ENCODE peak calls at places on chromosomes 1 and 21, in four cellular contexts. J is MM.1S, R is OCI-LY7, L is SK-N-SH. A is an unnamed sample.
A peak's percentile ranks its signal among the peaks of the same experiment; 100 is the strongest.

GRCh38 chr1:91190996-91191395 is 169.2 kb upstream of the ZNF644 start:
- DNase-seq in L (no peak), R (no peak), J (no peak), A (no peak)

GRCh38 chr1:13828454-13829151 is 128.6 kb downstream of the PRDM2 start:
- DNase-seq in J (peak; percentile 81), L (peak; percentile 67), R (peak; percentile 69), A (peak; percentile 50)

GRCh38 chr1:206863266-206863665 is 2.2 kb upstream of the IL20 start:
- DNase-seq in R (no peak), J (no peak), L (no peak), A (no peak)

GRCh38 chr1:178928985-178929384 is 58.1 kb upstream of the ANGPTL1 start:
- DNase-seq in J (no peak), R (no peak), L (no peak), A (no peak)

GRCh38 chr1:14334336-14335176 is 263.9 kb upstream of the KAZN start:
- DNase-seq in L (no peak), R (peak; percentile 74), J (peak; percentile 14), A (no peak)

GRCh38 chr1:225765982-225766674 is 11.5 kb upstream of the SRP9 start:
- DNase-seq in L (no peak), J (no peak), R (no peak), A (no peak)

GRCh38 chr1:175481126-175482071 is 262.0 kb downstream of the TNR start:
- DNase-seq in R (peak; percentile 43), L (no peak), J (peak; percentile 54), A (no peak)

GRCh38 chr1:217344712-217345111 is 286.2 kb downstream of the GPATCH2 start:
- DNase-seq in R (no peak), L (no peak), J (no peak), A (no peak)

GRCh38 chr1:100566300-100566699 is 28.4 kb downstream of the GPR88 start:
- DNase-seq in R (no peak), J (no peak), L (no peak), A (no peak)

GRCh38 chr1:205248793-205249601 is 21.3 kb downstream of the TMCC2 start:
- DNase-seq in J (no peak), R (no peak), L (peak; percentile 58), A (no peak)

GRCh38 chr1:89907669-89908293 is 86.9 kb downstream of the LRRC8D start:
- DNase-seq in R (no peak), L (no peak), J (no peak), A (peak; percentile 85)

GRCh38 chr1:108692724-108693655 is 880 bp downstream of the PRPF38B start:
- DNase-seq in R (peak; percentile 87), J (peak; percentile 64), L (peak; percentile 61), A (peak; percentile 14)

GRCh38 chr1:91750398-91750996 is 135.5 kb downstream of the TGFBR3 start:
- DNase-seq in R (no peak), J (no peak), L (no peak), A (no peak)

GRCh38 chr1:210328032-210328745 is 513 bp upstream of the HHAT start:
- DNase-seq in J (no peak), L (peak; percentile 49), R (no peak), A (no peak)

GRCh38 chr1:200896571-200897187 is 2.0 kb downstream of the INAVA start:
- DNase-seq in R (no peak), L (no peak), J (no peak), A (peak; percentile 85)

GRCh38 chr1:12053752-12054548 is 9.2 kb upstream of the TNFRSF8 start:
- DNase-seq in R (no peak), J (no peak), L (no peak), A (no peak)

GRCh38 chr1:152622803-152623202 is at the start of gene LCE3A:
- DNase-seq in L (no peak), R (no peak), J (peak; percentile 83), A (no peak)

GRCh38 chr1:7561331-7561921 is 209.7 kb upstream of the VAMP3 start:
- DNase-seq in R (no peak), J (no peak), L (peak; percentile 69), A (peak; percentile 20)

GRCh38 chr1:28110555-28110954 is 22.1 kb upstream of the EYA3 start:
- DNase-seq in J (no peak), L (no peak), R (no peak), A (no peak)

GRCh38 chr1:230277201-230277771 is 148.8 kb downstream of the PGBD5 start:
- DNase-seq in R (peak; percentile 73), L (no peak), J (no peak), A (no peak)

GRCh38 chr1:67570473-67571143 is 114.4 kb upstream of the GADD45A start:
- DNase-seq in J (no peak), R (no peak), L (no peak), A (peak; percentile 99)

GRCh38 chr21:23968008-23968407 is 1639.3 kb downstream of the MRPL39 start:
- DNase-seq in J (no peak), R (no peak), L (no peak), A (no peak)

GRCh38 chr1:7576946-7577657 is 194.0 kb upstream of the VAMP3 start:
- DNase-seq in J (no peak), L (no peak), R (no peak), A (no peak)

GRCh38 chr1:76219589-76219914 is 145.0 kb downstream of the ST6GALNAC3 start:
- DNase-seq in J (no peak), R (no peak), L (no peak), A (no peak)

GRCh38 chr1:167492509-167492910 is 25.8 kb downstream of the CD247 start:
- DNase-seq in L (no peak), R (no peak), J (no peak), A (no peak)

DNA sequence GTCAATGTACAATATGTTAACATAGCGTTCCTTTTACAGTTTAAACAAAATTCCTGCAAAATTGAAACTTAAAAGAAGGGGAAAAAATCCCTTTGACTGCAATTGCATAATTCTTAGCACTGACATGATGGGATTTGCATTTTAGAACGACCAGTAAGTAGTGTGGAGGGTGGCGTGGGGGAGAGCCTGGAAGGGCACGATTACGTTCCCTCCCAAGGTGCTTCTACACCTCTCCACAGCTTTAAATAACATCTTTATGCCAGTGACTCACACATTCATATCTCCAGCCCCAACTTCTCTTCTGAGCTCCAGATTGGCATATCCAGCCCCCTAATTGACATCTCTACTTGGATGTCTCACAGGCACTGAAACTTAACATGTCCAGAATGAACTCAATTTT is 64.3 kb downstream of the OLFML3 start:
- DNase-seq in R (no peak), J (no peak), L (no peak), A (no peak)
- H3K9me2 ChIP-seq in R (no peaks in the 10 kb centered on the region), J (no peaks in the 10 kb centered on the region), L (no peaks in the 10 kb centered on the region), A (no peaks in the 10 kb centered on the region)

GRCh38 chr1:208461680-208462079 is 217.5 kb upstream of the PLXNA2 start:
- DNase-seq in L (no peak), R (no peak), J (peak; percentile 22), A (no peak)
- TF ChIP-seq CTCF in L (peak; percentile 46), R (peak; percentile 66), J (peak; percentile 32), A (peak; percentile 59)

DNA sequence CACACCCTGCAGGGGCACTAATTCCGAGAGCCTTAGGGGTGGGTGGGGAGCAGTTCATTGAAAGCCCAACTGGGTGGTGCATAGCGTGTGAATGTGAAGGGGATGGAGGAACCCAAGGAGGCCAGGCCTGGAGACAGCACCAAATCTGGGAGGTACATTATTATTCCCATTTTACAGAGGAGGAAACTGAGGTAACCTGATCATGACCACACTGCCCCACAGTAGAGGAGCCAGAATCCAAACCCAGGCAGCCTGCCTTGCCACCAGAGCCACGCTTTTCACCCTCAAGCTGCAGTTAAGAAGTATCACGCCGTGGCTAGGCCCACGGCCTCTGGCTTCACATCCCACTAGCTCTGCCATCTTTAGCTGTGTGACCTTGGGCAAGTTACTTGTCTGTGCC is 633 bp upstream of the BSND start:
- DNase-seq in R (no peak), J (no peak), L (no peak), A (no peak)
- H3K9me2 ChIP-seq in R (no peaks in the 10 kb centered on the region), J (no peaks in the 10 kb centered on the region), L (no peaks in the 10 kb centered on the region), A (no peaks in the 10 kb centered on the region)

DNA sequence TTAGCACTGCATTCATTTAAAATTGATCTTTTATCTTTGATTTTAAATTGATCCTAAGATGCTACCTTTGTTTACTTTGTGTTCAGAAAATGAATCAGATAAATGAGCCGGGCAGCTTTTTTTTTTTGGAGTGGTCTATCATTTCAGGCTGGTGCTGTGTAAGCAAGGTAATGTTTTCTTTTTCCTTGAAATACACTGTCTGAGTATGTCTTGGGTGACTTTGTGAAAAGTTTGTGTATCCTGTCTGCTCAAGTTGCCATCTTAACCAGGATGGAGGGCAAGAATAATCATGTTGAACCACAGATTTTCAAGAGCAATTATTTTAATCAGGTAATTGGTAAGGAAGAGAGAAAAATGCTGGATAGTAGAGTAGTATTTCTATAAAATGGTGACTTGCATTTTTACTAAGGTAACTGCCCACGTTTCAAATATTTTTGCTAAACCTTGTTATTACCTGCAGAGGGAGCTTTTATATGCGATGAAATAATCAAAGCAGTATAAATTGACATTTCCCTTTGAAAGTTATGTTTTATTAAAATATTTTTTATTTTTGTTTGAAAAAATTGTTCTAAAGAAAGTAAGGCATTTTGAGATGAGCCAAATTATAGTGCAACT is 11.1 kb downstream of the ADGRL2 start:
- DNase-seq in R (no peak), L (no peak), J (peak; percentile 22), A (no peak)
- TF ChIP-seq CTCF in R (peak; percentile 56), L (peak; percentile 59), J (peak; percentile 22), A (peak; percentile 57)

DNA sequence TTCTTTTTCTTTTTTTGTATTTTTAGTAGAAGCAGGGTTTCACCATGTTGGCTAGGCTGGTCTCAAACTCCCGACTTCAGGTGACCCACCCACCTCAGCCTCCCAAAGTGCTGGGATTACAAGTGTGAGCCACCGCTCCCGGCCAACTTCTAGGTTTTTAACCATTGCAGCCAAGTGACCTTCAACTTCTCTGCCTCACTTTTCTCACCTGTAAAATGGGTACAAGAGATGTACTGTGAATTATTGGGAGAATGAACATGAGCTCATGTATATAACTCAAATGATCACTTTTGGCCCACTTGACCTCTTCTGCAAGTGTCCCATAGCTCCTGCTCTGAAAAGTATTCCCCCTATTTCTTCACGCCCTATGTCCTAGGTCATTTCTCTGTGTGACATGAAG is 11.8 kb upstream of the RPL11 start:
- DNase-seq in L (no peak), J (no peak), R (no peak), A (no peak)
- H3K9me2 ChIP-seq in L (no peaks in the 10 kb centered on the region), J (no peaks in the 10 kb centered on the region), R (no peaks in the 10 kb centered on the region), A (no peaks in the 10 kb centered on the region)

GRCh38 chr1:2595812-2596529 is 9.4 kb downstream of the PRXL2B start:
- DNase-seq in J (no peak), L (peak; percentile 18), R (no peak), A (no peak)

GRCh38 chr1:2597441-2598328 is 11.1 kb downstream of the PRXL2B start:
- DNase-seq in L (no peak), R (no peak), J (no peak), A (no peak)

GRCh38 chr1:2595261-2595811 is 8.8 kb downstream of the PRXL2B start:
- DNase-seq in J (no peak), L (peak; percentile 28), R (no peak), A (no peak)

GRCh38 chr1:2596530-2597333 is 10.2 kb downstream of the PRXL2B start:
- DNase-seq in L (no peak), J (no peak), R (peak; percentile 25), A (no peak)

GRCh38 chr1:2598329-2598931 is 11.9 kb downstream of the PRXL2B start:
- DNase-seq in L (no peak), R (no peak), J (no peak), A (no peak)
- TF ChIP-seq CTCF in L (no peak), R (peak; percentile 45), J (no peak), A (no peak)

GRCh38 chr1:114043046-114043445 is 63.8 kb downstream of the OLFML3 start:
- DNase-seq in R (no peak), L (no peak), J (no peak), A (no peak)
- H3K9me2 ChIP-seq in R (no peaks in the 10 kb centered on the region), L (no peaks in the 10 kb centered on the region), J (no peaks in the 10 kb centered on the region), A (no peaks in the 10 kb centered on the region)

A was measured in PC-9.